ENCODE peak calls at places on chromosome 5, in four cellular contexts. K, O, D and I are unnamed samples.

GRCh38 chr5:175657593-175658271 is at the start of gene HRH2:
- DNase-seq in D (no peak), K (peak; percentile 17), O (peak; percentile 14), I (peak; percentile 75)

GRCh38 chr5:115503420-115503819 is 41.2 kb downstream of the FEM1C start:
- DNase-seq in K (no peak), D (no peak), O (no peak), I (no peak)

GRCh38 chr5:159053216-159053615 is 46.5 kb downstream of the EBF1 start:
- DNase-seq in K (no peak), D (no peak), O (no peak), I (no peak)

GRCh38 chr5:77770293-77771005 is 5.7 kb downstream of the TBCA start:
- DNase-seq in O (no peak), D (no peak), K (no peak), I (no peak)

GRCh38 chr5:126777257-126777973 is 479 bp downstream of the LMNB1 start:
- DNase-seq in K (peak; percentile 63), O (no peak), D (peak; percentile 65), I (peak; percentile 61)

GRCh38 chr5:33261305-33261704 is 179.5 kb upstream of the TARS1 start:
- DNase-seq in D (no peak), K (no peak), O (peak; percentile 39), I (no peak)

GRCh38 chr5:16489322-16489791 is 23.8 kb upstream of the ZNF622 start:
- DNase-seq in O (peak; percentile 52), D (no peak), K (no peak), I (no peak)

GRCh38 chr5:158233735-158234322 is 374.9 kb upstream of the CLINT1 start:
- DNase-seq in O (no peak), D (no peak), K (no peak), I (no peak)

GRCh38 chr5:107640568-107640967 is 30.2 kb downstream of the EFNA5 start:
- DNase-seq in K (no peak), O (no peak), D (no peak), I (no peak)

GRCh38 chr5:3833566-3833965 is 237.9 kb downstream of the IRX1 start:
- DNase-seq in K (no peak), O (no peak), D (no peak), I (no peak)

GRCh38 chr5:5767286-5767928 is 344.9 kb downstream of the ICE1 start:
- DNase-seq in O (no peak), D (no peak), K (no peak), I (no peak)

GRCh38 chr5:68315679-68316271 is 100.2 kb downstream of the PIK3R1 start:
- DNase-seq in O (no peak), K (peak; percentile 23), D (no peak), I (peak; percentile 69)

GRCh38 chr5:34622046-34622435 is 34.1 kb upstream of the RAI14 start:
- DNase-seq in O (no peak), D (no peak), K (no peak), I (no peak)

GRCh38 chr5:82072138-82072537 is 100.3 kb downstream of the ATG10 start:
- DNase-seq in O (no peak), D (no peak), K (no peak), I (no peak)

GRCh38 chr5:91311697-91312501 is 71.2 kb downstream of the ARRDC3 start:
- DNase-seq in D (peak; percentile 63), O (peak; percentile 83), K (peak; percentile 78), I (peak; percentile 87)

GRCh38 chr5:170632266-170632984 is 128.6 kb downstream of the KCNIP1 start:
- DNase-seq in K (no peak), D (no peak), O (no peak), I (no peak)